ENCODE peak calls at places on chromosome 22, in six cellular contexts. U, B, O, K, W and Y are unnamed samples.

GRCh38 chr22:46043816-46044717 is 67.1 kb upstream of the WNT7B start:
- DNase-seq in U (no peak), B (no peak), O (no peak), K (no peak), W (no peak), Y (peak)

GRCh38 chr22:49295851-49296560 is 531.7 kb downstream of the BRD1 start:
- DNase-seq in U (no peak), B (no peak), O (no peak), K (no peak), W (no peak), Y (no peak)

GRCh38 chr22:24370426-24370825 is 57.0 kb upstream of the ADORA2A start:
- DNase-seq in U (no peak), B (no peak), O (no peak), K (peak), W (no peak), Y (no peak)

GRCh38 chr22:44816141-44816540 is 63.8 kb downstream of the ARHGAP8 start:
- DNase-seq in U (no peak), B (no peak), O (no peak), K (no peak), W (no peak), Y (no peak)

GRCh38 chr22:43423046-43423445 is 11.2 kb downstream of the MPPED1 start:
- DNase-seq in U (no peak), B (no peak), O (no peak), K (no peak), W (no peak), Y (no peak)

GRCh38 chr22:20967697-20968201 is 694 bp downstream of the AIFM3 start:
- DNase-seq in U (no peak), B (no peak), O (no peak), K (no peak), W (peak), Y (no peak)

GRCh38 chr22:37161442-37161841 is 11.7 kb upstream of the IL2RB start:
- DNase-seq in U (no peak), B (peak), O (peak), K (no peak), W (no peak), Y (peak)

GRCh38 chr22:27223317-27224177 is 566.2 kb downstream of the MIAT start:
- DNase-seq in U (peak), B (no peak), O (peak), K (peak), W (no peak), Y (peak)

GRCh38 chr22:27892064-27892463 is 27.0 kb downstream of the PITPNB start:
- DNase-seq in U (no peak), B (no peak), O (no peak), K (no peak), W (no peak), Y (no peak)

GRCh38 chr22:17788023-17788330 is 13.7 kb upstream of the BID start:
- DNase-seq in U (no peak), B (no peak), O (no peak), K (no peak), W (no peak), Y (no peak)

GRCh38 chr22:39234867-39235687 is 9.7 kb downstream of the PDGFB start:
- DNase-seq in U (no peak), B (no peak), O (peak), K (peak), W (no peak), Y (no peak)

GRCh38 chr22:48827228-48827810 is 1000.4 kb downstream of the BRD1 start:
- DNase-seq in U (no peak), B (no peak), O (no peak), K (peak), W (no peak), Y (no peak)

GRCh38 chr22:42162728-42163489 is 32.3 kb upstream of the CYP2D6 start:
- DNase-seq in U (no peak), B (no peak), O (no peak), K (peak), W (no peak), Y (no peak)

GRCh38 chr22:48705159-48705916 is 1122.3 kb downstream of the BRD1 start:
- DNase-seq in U (no peak), B (no peak), O (no peak), K (no peak), W (no peak), Y (no peak)

GRCh38 chr22:43707650-43708049 is 104.5 kb downstream of the EFCAB6 start:
- DNase-seq in U (no peak), B (no peak), O (no peak), K (peak), W (no peak), Y (peak)

GRCh38 chr22:43905681-43906080 is 13.9 kb upstream of the PNPLA5 start:
- DNase-seq in U (no peak), B (no peak), O (no peak), K (no peak), W (no peak), Y (no peak)

GRCh38 chr22:26994801-26995200 is 337.4 kb downstream of the MIAT start:
- DNase-seq in U (no peak), B (no peak), O (no peak), K (no peak), W (no peak), Y (no peak)

GRCh38 chr22:27378343-27378800 is 423.2 kb downstream of the MN1 start:
- DNase-seq in U (no peak), B (no peak), O (no peak), K (no peak), W (no peak), Y (no peak)

GRCh38 chr22:50530280-50530856 is 556 bp upstream of the TYMP start:
- DNase-seq in U (peak), B (peak), O (no peak), K (peak), W (no peak), Y (peak)

GRCh38 chr22:47307326-47307725 is 544.9 kb downstream of the TBC1D22A start:
- DNase-seq in U (no peak), B (no peak), O (no peak), K (peak), W (no peak), Y (peak)

GRCh38 chr22:28143961-28144745 is 225.1 kb upstream of the PITPNB start:
- DNase-seq in U (no peak), B (no peak), O (no peak), K (no peak), W (no peak), Y (no peak)